ENCODE peak calls at places on chromosomes 6 and 20, in ten cellular contexts. One of them, this sample, is unnamed.

GRCh38 chr20:63942250-63943006 is 13.8 kb downstream of the UCKL1 start:
- DNase-seq in psoas muscle: peak
- DNase-seq in amniotic stem cell: no peak
- DNase-seq in GM03348: peak
- DNase-seq in cardiac septum: no peak
- DNase-seq in CD4-positive, alpha-beta memory T cell: peak
- DNase-seq in activated CD4-positive, CD25-positive, alpha-beta regulatory T cell treated with anti-CD3 and anti-CD28 coated beads, Interleukin-2, amount 50 U/mL, for 72 hours: no peak
- DNase-seq in GOT3: no peak
- DNase-seq in H54: no peak
- DNase-seq in aorta: no peak
- DNase-seq in this sample: no peak

GRCh38 chr6:33586108-33586640 is 6.1 kb upstream of the BAK1 start:
- DNase-seq in psoas muscle: no peak
- DNase-seq in amniotic stem cell: no peak
- DNase-seq in GM03348: no peak
- DNase-seq in cardiac septum: no peak
- DNase-seq in CD4-positive, alpha-beta memory T cell: no peak
- DNase-seq in activated CD4-positive, CD25-positive, alpha-beta regulatory T cell treated with anti-CD3 and anti-CD28 coated beads, Interleukin-2, amount 50 U/mL, for 72 hours: no peak
- DNase-seq in GOT3: no peak
- DNase-seq in H54: no peak
- DNase-seq in aorta: no peak
- DNase-seq in this sample: no peak

GRCh38 chr6:25025919-25026301 is 90.2 kb upstream of the RIPOR2 start:
- DNase-seq in psoas muscle: no peak
- DNase-seq in amniotic stem cell: no peak
- DNase-seq in GM03348: no peak
- DNase-seq in cardiac septum: no peak
- DNase-seq in CD4-positive, alpha-beta memory T cell: no peak
- DNase-seq in activated CD4-positive, CD25-positive, alpha-beta regulatory T cell treated with anti-CD3 and anti-CD28 coated beads, Interleukin-2, amount 50 U/mL, for 72 hours: no peak
- DNase-seq in GOT3: no peak
- DNase-seq in H54: no peak
- DNase-seq in aorta: no peak
- DNase-seq in this sample: no peak

GRCh38 chr6:22880686-22881433 is 311.5 kb downstream of the HDGFL1 start:
- DNase-seq in psoas muscle: no peak
- DNase-seq in amniotic stem cell: peak
- DNase-seq in GM03348: peak
- DNase-seq in cardiac septum: no peak
- DNase-seq in CD4-positive, alpha-beta memory T cell: no peak
- DNase-seq in activated CD4-positive, CD25-positive, alpha-beta regulatory T cell treated with anti-CD3 and anti-CD28 coated beads, Interleukin-2, amount 50 U/mL, for 72 hours: no peak
- DNase-seq in GOT3: peak
- DNase-seq in H54: peak
- DNase-seq in aorta: no peak
- DNase-seq in this sample: peak

GRCh38 chr6:36631326-36632046 is 37.3 kb downstream of the SRSF3 start:
- DNase-seq in psoas muscle: no peak
- DNase-seq in amniotic stem cell: no peak
- DNase-seq in GM03348: no peak
- DNase-seq in cardiac septum: no peak
- DNase-seq in CD4-positive, alpha-beta memory T cell: no peak
- DNase-seq in activated CD4-positive, CD25-positive, alpha-beta regulatory T cell treated with anti-CD3 and anti-CD28 coated beads, Interleukin-2, amount 50 U/mL, for 72 hours: no peak
- DNase-seq in GOT3: no peak
- DNase-seq in H54: no peak
- DNase-seq in aorta: no peak
- DNase-seq in this sample: no peak

GRCh38 chr6:22146581-22147468 is 150.0 kb downstream of the PRL start:
- DNase-seq in psoas muscle: no peak
- DNase-seq in amniotic stem cell: no peak
- DNase-seq in GM03348: peak
- DNase-seq in cardiac septum: no peak
- DNase-seq in CD4-positive, alpha-beta memory T cell: no peak
- DNase-seq in activated CD4-positive, CD25-positive, alpha-beta regulatory T cell treated with anti-CD3 and anti-CD28 coated beads, Interleukin-2, amount 50 U/mL, for 72 hours: no peak
- DNase-seq in GOT3: no peak
- DNase-seq in H54: no peak
- DNase-seq in aorta: no peak
- DNase-seq in this sample: no peak

GRCh38 chr6:56223995-56224394 is 23.4 kb downstream of the COL21A1 start:
- DNase-seq in psoas muscle: no peak
- DNase-seq in amniotic stem cell: no peak
- DNase-seq in GM03348: peak
- DNase-seq in cardiac septum: no peak
- DNase-seq in CD4-positive, alpha-beta memory T cell: no peak
- DNase-seq in activated CD4-positive, CD25-positive, alpha-beta regulatory T cell treated with anti-CD3 and anti-CD28 coated beads, Interleukin-2, amount 50 U/mL, for 72 hours: no peak
- DNase-seq in GOT3: no peak
- DNase-seq in H54: no peak
- DNase-seq in aorta: no peak
- DNase-seq in this sample: no peak

GRCh38 chr6:156269751-156270369 is 507.3 kb upstream of the ARID1B start:
- DNase-seq in psoas muscle: no peak
- DNase-seq in amniotic stem cell: no peak
- DNase-seq in GM03348: no peak
- DNase-seq in cardiac septum: no peak
- DNase-seq in CD4-positive, alpha-beta memory T cell: no peak
- DNase-seq in activated CD4-positive, CD25-positive, alpha-beta regulatory T cell treated with anti-CD3 and anti-CD28 coated beads, Interleukin-2, amount 50 U/mL, for 72 hours: no peak
- DNase-seq in GOT3: no peak
- DNase-seq in H54: no peak
- DNase-seq in aorta: no peak
- DNase-seq in this sample: no peak

GRCh38 chr6:128225610-128226009 is 294.8 kb downstream of the PTPRK start:
- DNase-seq in psoas muscle: no peak
- DNase-seq in amniotic stem cell: no peak
- DNase-seq in GM03348: no peak
- DNase-seq in cardiac septum: no peak
- DNase-seq in CD4-positive, alpha-beta memory T cell: no peak
- DNase-seq in activated CD4-positive, CD25-positive, alpha-beta regulatory T cell treated with anti-CD3 and anti-CD28 coated beads, Interleukin-2, amount 50 U/mL, for 72 hours: no peak
- DNase-seq in GOT3: no peak
- DNase-seq in H54: no peak
- DNase-seq in aorta: no peak
- DNase-seq in this sample: no peak

GRCh38 chr20:34604980-34605788 is 46.7 kb downstream of the MAP1LC3A start:
- DNase-seq in psoas muscle: no peak
- DNase-seq in amniotic stem cell: no peak
- DNase-seq in GM03348: peak
- DNase-seq in cardiac septum: no peak
- DNase-seq in CD4-positive, alpha-beta memory T cell: no peak
- DNase-seq in activated CD4-positive, CD25-positive, alpha-beta regulatory T cell treated with anti-CD3 and anti-CD28 coated beads, Interleukin-2, amount 50 U/mL, for 72 hours: no peak
- DNase-seq in GOT3: no peak
- DNase-seq in H54: no peak
- DNase-seq in aorta: no peak
- DNase-seq in this sample: no peak

GRCh38 chr6:33276581-33276863 is 401 bp upstream of the B3GALT4 start:
- DNase-seq in psoas muscle: no peak
- DNase-seq in amniotic stem cell: no peak
- DNase-seq in GM03348: no peak
- DNase-seq in cardiac septum: no peak
- DNase-seq in CD4-positive, alpha-beta memory T cell: no peak
- DNase-seq in activated CD4-positive, CD25-positive, alpha-beta regulatory T cell treated with anti-CD3 and anti-CD28 coated beads, Interleukin-2, amount 50 U/mL, for 72 hours: no peak
- DNase-seq in GOT3: no peak
- DNase-seq in H54: no peak
- DNase-seq in aorta: no peak
- DNase-seq in this sample: no peak

GRCh38 chr6:14596410-14596809 is 478.8 kb downstream of the CD83 start:
- DNase-seq in psoas muscle: peak
- DNase-seq in amniotic stem cell: no peak
- DNase-seq in GM03348: no peak
- DNase-seq in cardiac septum: no peak
- DNase-seq in CD4-positive, alpha-beta memory T cell: no peak
- DNase-seq in activated CD4-positive, CD25-positive, alpha-beta regulatory T cell treated with anti-CD3 and anti-CD28 coated beads, Interleukin-2, amount 50 U/mL, for 72 hours: no peak
- DNase-seq in GOT3: no peak
- DNase-seq in H54: no peak
- DNase-seq in aorta: no peak
- DNase-seq in this sample: no peak

GRCh38 chr6:14706378-14706929 is 539.4 kb upstream of the JARID2 start:
- DNase-seq in psoas muscle: peak
- DNase-seq in amniotic stem cell: peak
- DNase-seq in GM03348: peak
- DNase-seq in cardiac septum: peak
- DNase-seq in CD4-positive, alpha-beta memory T cell: no peak
- DNase-seq in activated CD4-positive, CD25-positive, alpha-beta regulatory T cell treated with anti-CD3 and anti-CD28 coated beads, Interleukin-2, amount 50 U/mL, for 72 hours: peak
- DNase-seq in GOT3: peak
- DNase-seq in H54: peak
- DNase-seq in aorta: peak
- DNase-seq in this sample: peak